ENCODE peak calls at places on chromosomes 16 and 17, in six cellular contexts. A is effector memory CD4-positive, alpha-beta T cell; F is T-helper 2 cell; G is stimulated activated CD4-positive, alpha-beta T cell treated with anti-CD3 and anti-CD28 coated beads, Interleukin-2, amount 100 ng/mL, for 24 hours; U is NCI-H1436; D is HEK293T. L is an unnamed sample.

GRCh38 chr17:13943859-13944258 is 125.4 kb upstream of the COX10 start:
- DNase-seq in D (no peak), A (no peak), U (no peak), F (no peak), G (no peak), L (no peak)

GRCh38 chr17:61402073-61402541 is 2.5 kb downstream of the TBX2 start:
- DNase-seq in G (no peak), U (no peak), A (no peak), D (no peak), F (no peak), L (no peak)

GRCh38 chr17:9472094-9472493 is 103.5 kb downstream of the STX8 start:
- DNase-seq in G (no peak), F (no peak), A (no peak), U (no peak), D (no peak), L (no peak)

GRCh38 chr17:43006639-43007551 is at the start of gene IFI35:
- DNase-seq in F (peak), U (peak), D (peak), A (peak), G (peak), L (peak)

GRCh38 chr17:47686276-47686635 is 7.7 kb upstream of the TBKBP1 start:
- DNase-seq in D (no peak), F (no peak), A (no peak), U (no peak), G (no peak), L (no peak)

GRCh38 chr17:76831316-76831715 is 36.9 kb upstream of the MGAT5B start:
- DNase-seq in U (no peak), A (no peak), G (no peak), F (no peak), D (no peak), L (no peak)

GRCh38 chr17:35242158-35242804 is 591 bp upstream of the SLFN5 start:
- DNase-seq in D (peak), F (peak), G (peak), U (peak), A (peak), L (peak)

GRCh38 chr17:60059082-60059481 is 19.6 kb downstream of the HEATR6 start:
- DNase-seq in D (no peak), A (no peak), F (no peak), U (no peak), G (no peak), L (no peak)

GRCh38 chr17:50813583-50813982 is 21.8 kb upstream of the WFIKKN2 start:
- DNase-seq in F (no peak), U (no peak), G (no peak), D (no peak), A (no peak), L (no peak)

GRCh38 chr17:35988164-35988563 is 1.6 kb upstream of the CCL14 start:
- DNase-seq in G (no peak), F (no peak), U (no peak), D (no peak), A (no peak), L (no peak)

GRCh38 chr17:35245196-35245486 is 2.3 kb downstream of the SLFN5 start:
- DNase-seq in G (peak), F (no peak), A (no peak), U (no peak), D (no peak), L (no peak)

GRCh38 chr17:74280093-74280513 is 6.1 kb downstream of the DNAI2 start:
- DNase-seq in U (no peak), G (peak), D (no peak), A (peak), F (peak), L (peak)

GRCh38 chr17:45905812-45906211 is 11.5 kb downstream of the MAPT start:
- DNase-seq in F (no peak), A (no peak), G (no peak), U (peak), D (no peak), L (no peak)

GRCh38 chr17:43333438-43333943 is 65.3 kb upstream of the ARL4D start:
- DNase-seq in G (no peak), F (no peak), D (no peak), U (no peak), A (no peak), L (no peak)

GRCh38 chr17:61338874-61339478 is 60.7 kb upstream of the TBX2 start:
- DNase-seq in U (no peak), A (no peak), F (no peak), G (no peak), D (no peak), L (no peak)

GRCh38 chr17:78130080-78130438 is 512 bp upstream of the TMC8 start:
- DNase-seq in F (no peak), G (no peak), U (no peak), A (no peak), D (no peak), L (no peak)

GRCh38 chr16:85384831-85385462 is 228.2 kb upstream of the GSE1 start:
- DNase-seq in G (no peak), F (no peak), A (no peak), D (no peak), U (peak), L (no peak)

GRCh38 chr16:87842209-87842869 is 27.0 kb downstream of the SLC7A5 start:
- DNase-seq in F (no peak), U (no peak), D (no peak), A (no peak), G (no peak), L (no peak)

GRCh38 chr17:1997587-1998425 is 27.3 kb downstream of the RTN4RL1 start:
- DNase-seq in A (no peak), G (no peak), U (no peak), F (no peak), D (peak), L (no peak)

GRCh38 chr17:79575229-79575628 is 35.6 kb downstream of the RBFOX3 start:
- DNase-seq in G (no peak), U (no peak), F (no peak), A (no peak), D (no peak), L (no peak)

GRCh38 chr17:45942284-45942683 is 47.9 kb downstream of the MAPT start:
- DNase-seq in U (no peak), D (no peak), G (no peak), F (no peak), A (no peak), L (no peak)

GRCh38 chr17:64320613-64321553 is 57.8 kb upstream of the TEX2 start:
- DNase-seq in G (peak), D (peak), A (peak), F (peak), U (peak), L (peak)

GRCh38 chr16:15404792-15405191 is 9.2 kb downstream of the MPV17L start:
- DNase-seq in F (no peak), U (no peak), G (no peak), A (no peak), D (no peak), L (no peak)

GRCh38 chr17:56939869-56940484 is 20.9 kb downstream of the COIL start:
- DNase-seq in F (no peak), A (no peak), U (peak), D (peak), G (no peak), L (no peak)

GRCh38 chr17:57338257-57338919 is 82.1 kb downstream of the MSI2 start:
- DNase-seq in A (no peak), F (no peak), D (no peak), U (no peak), G (no peak), L (no peak)

GRCh38 chr17:65401581-65401980 is 159.9 kb downstream of the AXIN2 start:
- DNase-seq in F (no peak), U (no peak), G (no peak), A (no peak), D (no peak), L (no peak)

GRCh38 chr16:50196736-50197135 is 43.6 kb downstream of the TENT4B start:
- DNase-seq in F (no peak), U (no peak), G (no peak), D (no peak), A (no peak), L (no peak)

GRCh38 chr16:23934610-23935009 is 98.8 kb downstream of the PRKCB start:
- DNase-seq in U (no peak), F (no peak), A (no peak), D (no peak), G (no peak), L (no peak)